ENCODE peak calls at places on chromosomes 13 and 19, in four cellular contexts. E is heart left ventricle, L is breast epithelium, S is tibial nerve. V is an unnamed sample.

GRCh38 chr13:54356209-54356608 is 1327.6 kb downstream of the OLFM4 start:
- DNase-seq in E (no peak), L (no peak), S (no peak), V (no peak)

GRCh38 chr13:109840201-109840892 is 54.0 kb upstream of the IRS2 start:
- DNase-seq in E (no peak), L (no peak), S (no peak), V (no peak)

GRCh38 chr19:13588953-13589833 is 82.9 kb upstream of the CACNA1A start:
- DNase-seq in E (peak; percentile 87), L (peak; percentile 69), S (peak; percentile 52), V (peak; percentile 72)

GRCh38 chr19:2495130-2495641 is 19.3 kb downstream of the GADD45B start:
- DNase-seq in E (peak; percentile 88), L (peak; percentile 89), S (peak; percentile 53), V (peak; percentile 93)

GRCh38 chr19:48568345-48568886 is 16.4 kb downstream of the SULT2B1 start:
- DNase-seq in E (peak; percentile 88), L (peak; percentile 85), S (peak; percentile 56), V (peak; percentile 95)

GRCh38 chr13:102779426-102780159 is 6.0 kb upstream of the TEX30 start:
- DNase-seq in E (no peak), L (no peak), S (no peak), V (no peak)

GRCh38 chr19:5418676-5419075 is 36.5 kb upstream of the ZNRF4 start:
- DNase-seq in E (no peak), L (no peak), S (no peak), V (no peak)

GRCh38 chr13:90899411-90899810 is 448.1 kb upstream of the MIR17HG start:
- DNase-seq in E (no peak), L (no peak), S (no peak), V (no peak)

GRCh38 chr19:13430790-13431582 is 75.3 kb downstream of the CACNA1A start:
- DNase-seq in E (no peak), L (no peak), S (no peak), V (no peak)

GRCh38 chr19:18211683-18212082 is 7.8 kb upstream of the RAB3A start:
- DNase-seq in E (no peak), L (no peak), S (no peak), V (no peak)

GRCh38 chr13:85019121-85019520 is 780.1 kb downstream of the SLITRK6 start:
- DNase-seq in E (no peak), L (no peak), S (no peak), V (no peak)

GRCh38 chr13:110103479-110103878 is 203.5 kb downstream of the COL4A1 start:
- DNase-seq in E (no peak), L (no peak), S (no peak), V (no peak)

GRCh38 chr19:45376045-45376724 is 5.8 kb upstream of the ERCC2 start:
- DNase-seq in E (no peak), L (no peak), S (no peak), V (peak; percentile 82)

GRCh38 chr13:48456546-48456945 is 43.6 kb upstream of the LPAR6 start:
- DNase-seq in E (no peak), L (no peak), S (no peak), V (no peak)

GRCh38 chr13:52070929-52071523 is 46.5 kb downstream of the UTP14C start:
- DNase-seq in E (no peak), L (no peak), S (no peak), V (no peak)

GRCh38 chr13:22773475-22773874 is 407.3 kb upstream of the SGCG start:
- DNase-seq in E (no peak), L (no peak), S (no peak), V (no peak)

GRCh38 chr13:35765387-35765786 is 288.9 kb upstream of the MAB21L1 start:
- DNase-seq in E (no peak), L (no peak), S (no peak), V (no peak)

GRCh38 chr13:113112893-113113845 is 7.6 kb downstream of the F7 start:
- DNase-seq in E (no peak), L (no peak), S (no peak), V (peak; percentile 45)

GRCh38 chr13:24042710-24043440 is 117.6 kb upstream of the SPATA13 start:
- DNase-seq in E (no peak), L (no peak), S (no peak), V (no peak)

GRCh38 chr13:108077284-108077683 is 138.1 kb downstream of the LIG4 start:
- DNase-seq in E (no peak), L (no peak), S (no peak), V (no peak)

GRCh38 chr13:48304132-48304876 is 753 bp downstream of the RB1 start:
- DNase-seq in E (peak; percentile 61), L (no peak), S (no peak), V (peak; percentile 72)

GRCh38 chr13:83880275-83881027 is 1.8 kb downstream of the SLITRK1 start:
- DNase-seq in E (no peak), L (no peak), S (no peak), V (no peak)

GRCh38 chr19:54345938-54346386 is 7.0 kb upstream of the LILRA4 start:
- DNase-seq in E (no peak), L (no peak), S (no peak), V (no peak)

DNA sequence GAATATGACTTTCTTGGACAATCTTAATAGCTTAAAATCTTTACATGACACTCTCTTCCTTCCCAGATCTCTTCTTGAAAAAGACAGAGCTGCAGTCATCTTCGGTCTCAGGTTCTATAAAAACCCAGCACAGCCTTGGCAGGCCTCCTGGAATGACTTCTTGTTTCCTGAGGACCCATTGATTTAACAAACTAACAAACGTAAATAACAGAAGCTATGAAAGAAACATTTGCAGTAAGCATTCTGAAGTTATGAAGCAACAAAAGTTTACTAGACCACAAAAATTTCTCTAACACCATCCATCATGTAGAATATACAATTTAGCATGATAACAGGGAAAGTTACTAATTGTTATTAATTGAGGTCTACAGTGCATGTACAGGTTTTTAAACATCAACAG is 62.8 kb upstream of the STARD13 start:
- DNase-seq in E (no peak), L (no peak), S (no peak), V (no peak)
- TF ChIP-seq POLR2A in E (no peak), L (no peak), S (no peak), V (no peak)

DNA sequence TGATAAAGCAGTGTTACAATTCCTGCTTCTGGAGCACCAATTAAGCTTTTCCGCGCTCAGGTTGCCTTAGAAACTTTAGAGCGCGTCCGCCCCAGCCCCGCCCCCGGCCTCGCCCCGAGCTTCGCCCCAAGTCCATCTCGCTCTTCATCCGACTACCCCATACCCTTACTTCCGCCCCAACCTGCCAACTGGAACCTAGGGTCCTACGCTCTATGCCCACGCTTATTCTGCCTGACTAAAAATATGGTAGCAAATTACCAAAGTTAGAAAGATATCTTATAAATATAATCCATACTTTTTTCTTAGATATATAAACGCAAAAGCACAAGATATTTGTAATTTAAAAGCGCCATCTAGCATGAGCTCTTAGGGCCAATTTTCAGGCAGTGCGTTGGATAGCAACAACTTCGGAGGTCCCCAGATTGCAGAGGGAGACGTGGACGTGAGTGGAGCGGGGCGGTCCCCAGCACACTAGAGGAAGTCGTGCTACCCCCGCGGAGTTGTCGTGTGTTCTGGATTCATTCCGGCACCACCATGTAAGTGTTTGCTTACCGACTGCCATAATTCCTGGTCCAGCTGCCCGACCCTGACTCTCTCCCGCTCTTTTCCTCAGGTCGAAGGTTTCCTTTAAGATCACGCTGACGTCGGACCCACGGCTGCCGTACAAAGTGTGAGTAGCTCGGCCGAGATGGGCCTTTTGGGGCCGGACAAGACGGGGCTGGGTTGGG is at the start of gene UFM1:
- DNase-seq in E (peak; percentile 94), L (peak; percentile 86), S (peak; percentile 72), V (peak; percentile 94)
- TF ChIP-seq POLR2A in E (no peak), L (peak; percentile 48), S (peak; percentile 62), V (no peak)

GRCh38 chr19:1154731-1155351 is 19.2 kb downstream of the SBNO2 start:
- DNase-seq in E (peak; percentile 90), L (peak; percentile 81), S (peak; percentile 78), V (peak; percentile 96)
- TF ChIP-seq POLR2A in E (no peak), L (peak; percentile 20), S (peak; percentile 35), V (no peak)

GRCh38 chr19:16336571-16336970 is 11.9 kb downstream of the KLF2 start:
- DNase-seq in E (no peak), L (no peak), S (no peak), V (no peak)
- TF ChIP-seq POLR2A in E (no peak), L (no peak), S (no peak), V (no peak)

DNA sequence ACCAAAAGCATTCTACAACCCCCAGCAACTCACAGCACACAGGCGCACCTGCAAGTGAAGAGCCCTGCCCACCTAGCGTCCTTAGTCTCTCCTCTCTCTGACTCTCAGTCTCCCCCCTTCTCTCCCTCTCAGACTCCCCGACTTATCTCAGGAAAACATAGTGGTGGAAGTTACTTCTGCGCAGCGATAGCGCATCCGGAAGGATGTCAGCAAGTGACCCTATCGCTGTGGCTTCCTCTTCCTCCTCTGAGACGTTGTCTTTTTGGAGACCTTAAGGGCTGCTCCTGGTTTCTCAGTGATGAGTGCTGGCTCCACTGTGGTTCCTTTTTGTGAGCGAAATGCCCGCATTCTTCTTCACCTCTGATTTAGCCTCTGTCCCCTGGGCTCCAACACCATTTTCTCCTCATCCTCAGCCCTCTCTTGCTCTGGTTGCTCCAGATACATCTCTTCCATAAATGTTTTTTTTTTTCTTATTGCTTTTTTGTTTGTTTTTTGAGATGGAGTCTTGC is 1.4 kb upstream of the YIF1B start:
- DNase-seq in E (no peak), L (no peak), S (no peak), V (no peak)
- TF ChIP-seq POLR2A in E (no peak), L (no peak), S (no peak), V (no peak)

V was measured in sigmoid colon.